ENCODE peak calls at places on chromosomes 4 and X, in five cellular contexts. D is psoas muscle, P is thyroid gland, A is thoracic aorta, I is astrocyte. T is an unnamed sample.

GRCh38 chrX:126456136-126456535 is 96.5 kb downstream of the DCAF12L1 start:
- DNase-seq in I (no peak), P (no peak), A (no peak), D (no peak), T (no peak)

GRCh38 chrX:149631293-149632165 is at the start of gene TMEM185A:
- DNase-seq in P (peak), A (no peak), D (peak), I (peak), T (peak)

GRCh38 chr4:21386166-21386780 is 562.3 kb downstream of the KCNIP4 start:
- DNase-seq in A (no peak), P (no peak), D (no peak), I (no peak), T (no peak)

GRCh38 chrX:134670241-134670811 is 12.1 kb upstream of the PLAC1 start:
- DNase-seq in I (peak), A (no peak), P (no peak), D (peak), T (peak)

GRCh38 chrX:8815460-8816065 is 14.4 kb upstream of the FAM9A start:
- DNase-seq in A (no peak), I (peak), P (no peak), D (no peak), T (peak)

GRCh38 chrX:151815461-151815860 is 80.9 kb downstream of the CNGA2 start:
- DNase-seq in A (no peak), D (no peak), I (peak), P (no peak), T (no peak)

GRCh38 chr4:64158648-64159326 is 250.5 kb downstream of the TECRL start:
- DNase-seq in P (peak), I (peak), D (no peak), A (no peak), T (no peak)

GRCh38 chr4:182507808-182508207 is 264.6 kb downstream of the TENM3 start:
- DNase-seq in P (no peak), A (no peak), I (no peak), D (no peak), T (no peak)

GRCh38 chrX:13721819-13722527 is 12.4 kb downstream of the TRAPPC2 start:
- DNase-seq in P (no peak), I (peak), A (no peak), D (no peak), T (no peak)

GRCh38 chr4:20252656-20253271 is 1.1 kb downstream of the SLIT2 start:
- DNase-seq in I (peak), D (peak), A (no peak), P (peak), T (no peak)

GRCh38 chr4:88757067-88757466 is 59.4 kb upstream of the NAP1L5 start:
- DNase-seq in A (no peak), P (no peak), I (no peak), D (no peak), T (no peak)

GRCh38 chr4:185232370-185232769 is 23.0 kb downstream of the SNX25 start:
- DNase-seq in D (no peak), P (no peak), A (no peak), I (peak), T (no peak)

GRCh38 chrX:24137192-24137591 is 12.3 kb upstream of the ZFX start:
- DNase-seq in A (no peak), D (no peak), P (no peak), I (no peak), T (no peak)

GRCh38 chr4:80043534-80043933 is 29.5 kb downstream of the ANTXR2 start:
- DNase-seq in D (no peak), I (peak), P (no peak), A (no peak), T (no peak)

GRCh38 chrX:107556967-107557366 is 71.3 kb upstream of the PRPS1 start:
- DNase-seq in D (no peak), A (no peak), I (no peak), P (no peak), T (no peak)

GRCh38 chr4:152784490-152785195 is 4.9 kb downstream of the ARFIP1 start:
- DNase-seq in D (no peak), P (no peak), A (no peak), I (no peak), T (peak)

GRCh38 chrX:75746891-75747639 is 38.0 kb downstream of the MAGEE2 start:
- DNase-seq in I (no peak), P (peak), D (peak), A (no peak), T (no peak)

GRCh38 chr4:67288964-67289363 is 256.3 kb downstream of the CENPC start:
- DNase-seq in A (no peak), I (no peak), D (no peak), P (no peak), T (peak)

GRCh38 chr4:148044889-148045352 is 313.0 kb downstream of the ARHGAP10 start:
- DNase-seq in D (no peak), P (no peak), I (no peak), A (no peak), T (no peak)

GRCh38 chrX:51892921-51893745 is at the start of gene MAGED1:
- DNase-seq in A (peak), P (peak), D (peak), I (peak), T (peak)

GRCh38 chr4:160353548-160353947 is 1250.7 kb downstream of the RAPGEF2 start:
- DNase-seq in D (no peak), I (peak), A (no peak), P (no peak), T (no peak)

GRCh38 chrX:19658030-19658429 is 142.7 kb upstream of the MAP3K15 start:
- DNase-seq in D (no peak), I (peak), P (no peak), A (no peak), T (peak)

GRCh38 chrX:47936224-47936939 is 67.4 kb downstream of the ZNF182 start:
- DNase-seq in A (no peak), D (no peak), I (no peak), P (no peak), T (no peak)

GRCh38 chr4:27703771-27704170 is 843.1 kb downstream of the STIM2 start:
- DNase-seq in A (no peak), I (no peak), D (no peak), P (no peak), T (no peak)

GRCh38 chr4:15695764-15696163 is 7.1 kb upstream of the BST1 start:
- DNase-seq in I (peak), D (no peak), A (no peak), P (no peak), T (peak)

GRCh38 chr4:1506956-1507721 is 100.9 kb upstream of the NKX1-1 start:
- DNase-seq in P (no peak), A (no peak), I (no peak), D (peak), T (no peak)

GRCh38 chr4:94561249-94562024 is 109.7 kb downstream of the PDLIM5 start:
- DNase-seq in A (no peak), P (no peak), D (no peak), I (peak), T (peak)

GRCh38 chr4:153204247-153205027 is at the start of gene TRIM2:
- DNase-seq in P (peak), I (peak), A (peak), D (peak), T (no peak)